ENCODE peak calls at places on chromosomes 12 and 14, in five cellular contexts. H, G, A, E and B are unnamed samples.

GRCh38 chr14:93759781-93760307 is 28.4 kb downstream of the PRIMA1 start:
- DNase-seq in H (no peak), G (peak), A (peak), E (no peak), B (no peak)

GRCh38 chr12:75720807-75721206 is 209.4 kb upstream of the KRR1 start:
- DNase-seq in H (no peak), G (no peak), A (peak), E (no peak), B (no peak)

GRCh38 chr14:88310457-88310856 is 12.6 kb downstream of the KCNK10 start:
- DNase-seq in H (no peak), G (no peak), A (no peak), E (no peak), B (no peak)

GRCh38 chr14:31934767-31935266 is 142.3 kb upstream of the ARHGAP5 start:
- DNase-seq in H (no peak), G (no peak), A (peak), E (no peak), B (no peak)

GRCh38 chr12:14695685-14696084 is 714 bp downstream of the GUCY2C start:
- DNase-seq in H (no peak), G (no peak), A (no peak), E (no peak), B (no peak)

GRCh38 chr14:61418749-61419148 is 97.4 kb downstream of the PRKCH start:
- DNase-seq in H (no peak), G (no peak), A (no peak), E (no peak), B (no peak)

GRCh38 chr14:51650721-51651387 is 856 bp upstream of the FRMD6 start:
- DNase-seq in H (peak), G (peak), A (peak), E (no peak), B (no peak)

GRCh38 chr12:64413884-64414283 is 9.7 kb downstream of the XPOT start:
- DNase-seq in H (no peak), G (no peak), A (no peak), E (no peak), B (no peak)

GRCh38 chr12:109836916-109837315 is 3.7 kb upstream of the TRPV4 start:
- DNase-seq in H (no peak), G (no peak), A (no peak), E (no peak), B (no peak)

GRCh38 chr12:26971963-26972362 is 33.7 kb downstream of the FGFR1OP2 start:
- DNase-seq in H (no peak), G (no peak), A (no peak), E (peak), B (no peak)

GRCh38 chr14:51368721-51369163 is 128.7 kb downstream of the TMX1 start:
- DNase-seq in H (no peak), G (no peak), A (no peak), E (no peak), B (no peak)

GRCh38 chr12:49364989-49365388 is 2.3 kb upstream of the SPATS2 start:
- DNase-seq in H (no peak), G (no peak), A (no peak), E (no peak), B (no peak)

GRCh38 chr12:8817856-8818255 is 4.6 kb upstream of the A2ML1 start:
- DNase-seq in H (no peak), G (no peak), A (no peak), E (no peak), B (no peak)

GRCh38 chr12:9699269-9699897 is 29.9 kb downstream of the CLEC2D start:
- DNase-seq in H (no peak), G (no peak), A (no peak), E (no peak), B (no peak)

GRCh38 chr12:13777374-13777773 is 204.0 kb downstream of the GRIN2B start:
- DNase-seq in H (no peak), G (no peak), A (no peak), E (no peak), B (no peak)

GRCh38 chr12:108647199-108647935 is 13.7 kb upstream of the SELPLG start:
- DNase-seq in H (no peak), G (no peak), A (no peak), E (no peak), B (no peak)

GRCh38 chr12:91704446-91704845 is 441.2 kb downstream of the BTG1 start:
- DNase-seq in H (no peak), G (no peak), A (no peak), E (no peak), B (no peak)

GRCh38 chr12:132489078-132489601 is 811 bp upstream of the FBRSL1 start:
- DNase-seq in H (no peak), G (peak), A (peak), E (peak), B (no peak)

GRCh38 chr14:59823190-59823589 is 47.4 kb downstream of the RTN1 start:
- DNase-seq in H (no peak), G (no peak), A (no peak), E (no peak), B (no peak)

GRCh38 chr12:27896419-27896990 is 76.0 kb downstream of the PTHLH start:
- DNase-seq in H (no peak), G (no peak), A (no peak), E (no peak), B (no peak)

GRCh38 chr12:24617471-24617870 is 331.4 kb downstream of the BCAT1 start:
- DNase-seq in H (no peak), G (no peak), A (no peak), E (no peak), B (no peak)

GRCh38 chr12:79127268-79127895 is 262.8 kb downstream of the SYT1 start:
- DNase-seq in H (no peak), G (no peak), A (no peak), E (no peak), B (no peak)

GRCh38 chr14:75822522-75823288 is 159.1 kb downstream of the TGFB3 start:
- DNase-seq in H (no peak), G (no peak), A (no peak), E (no peak), B (no peak)

GRCh38 chr14:102353126-102353619 is 9.5 kb downstream of the CINP start:
- DNase-seq in H (no peak), G (no peak), A (no peak), E (no peak), B (no peak)

GRCh38 chr12:89636054-89636775 is 72.4 kb downstream of the ATP2B1 start:
- DNase-seq in H (no peak), G (no peak), A (no peak), E (no peak), B (no peak)

GRCh38 chr14:79254069-79254775 is 957.1 kb downstream of the DIO2 start:
- DNase-seq in H (no peak), G (no peak), A (no peak), E (no peak), B (no peak)

GRCh38 chr12:132259364-132259871 is 70.0 kb downstream of the GALNT9 start:
- DNase-seq in H (no peak), G (peak), A (no peak), E (no peak), B (no peak)

GRCh38 chr14:45698462-45699134 is 445.6 kb upstream of the MIS18BP1 start:
- DNase-seq in H (no peak), G (no peak), A (no peak), E (no peak), B (no peak)

GRCh38 chr12:117333331-117334000 is 28.0 kb downstream of the NOS1 start:
- DNase-seq in H (no peak), G (no peak), A (peak), E (no peak), B (no peak)

GRCh38 chr12:123772074-123772473 is 10.0 kb downstream of the DNAH10 start:
- DNase-seq in H (no peak), G (no peak), A (no peak), E (no peak), B (no peak)

GRCh38 chr12:117188961-117189724 is 1.1 kb downstream of the FBXO21 start:
- DNase-seq in H (no peak), G (no peak), A (no peak), E (no peak), B (no peak)

GRCh38 chr12:127430401-127430800 is 836.6 kb upstream of the TMEM132C start:
- DNase-seq in H (no peak), G (no peak), A (no peak), E (no peak), B (no peak)

DNA sequence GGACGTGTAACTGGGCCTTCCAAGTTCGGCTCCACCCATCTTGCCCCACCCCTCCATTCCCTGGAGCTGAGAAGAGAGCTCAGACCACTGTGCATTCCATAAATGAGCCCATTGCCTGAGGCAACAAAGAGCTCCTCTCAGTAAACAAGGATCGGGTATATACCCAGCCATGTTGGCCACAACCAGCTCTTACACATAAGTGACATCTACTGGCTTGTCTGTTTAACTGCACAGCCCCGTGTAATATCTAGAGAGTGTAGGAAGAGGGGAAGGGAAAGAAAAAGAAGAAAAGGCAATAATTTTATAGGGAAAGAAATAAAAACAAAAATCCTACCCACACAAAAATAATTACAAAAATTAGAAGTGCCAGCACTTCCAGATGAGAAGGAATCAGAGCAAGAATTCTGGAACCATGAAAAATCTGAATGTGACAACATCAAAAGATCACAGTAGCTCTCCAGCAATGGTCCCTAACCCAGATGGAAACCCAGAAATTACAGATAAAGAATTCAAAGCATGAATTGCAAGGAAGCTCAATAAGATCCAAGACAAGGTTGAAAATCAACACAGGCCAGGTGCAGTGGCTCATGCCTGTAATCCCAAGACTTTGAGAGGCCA is 308.1 kb downstream of the RPAP3 start:
- DNase-seq in H (no peak), G (no peak), A (no peak), E (peak), B (no peak)
- TF ChIP-seq CTCF in H (peak), G (peak), A (no peak), E (peak), B (no peak)

GRCh38 chr12:99745106-99745505 is 97.6 kb downstream of the GARIN6 start:
- DNase-seq in H (no peak), G (no peak), A (no peak), E (no peak), B (no peak)

GRCh38 chr12:99745895-99746294 is 98.3 kb downstream of the GARIN6 start:
- DNase-seq in H (no peak), G (no peak), A (no peak), E (no peak), B (no peak)

DNA sequence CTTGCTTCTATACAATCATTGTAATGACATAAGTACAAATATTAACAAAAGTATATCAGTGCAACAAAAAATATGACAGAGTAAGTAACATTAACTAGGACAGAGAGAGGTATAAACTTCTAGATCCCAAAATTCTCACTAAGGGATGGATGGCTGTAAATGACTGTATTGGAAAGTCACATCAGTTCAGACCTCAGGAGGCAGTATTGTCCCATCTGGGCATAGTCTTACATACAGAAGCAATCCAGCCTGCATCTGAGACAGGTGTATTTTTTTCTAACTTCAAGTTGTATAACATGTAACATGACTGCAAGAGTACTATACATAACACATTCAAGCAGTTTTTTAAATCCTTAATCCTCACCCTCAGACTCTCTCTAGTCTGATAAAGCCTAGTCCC is 99.0 kb downstream of the GARIN6 start:
- DNase-seq in H (no peak), G (no peak), A (no peak), E (no peak), B (no peak)
- TF ChIP-seq CTCF in H (no peak), G (no peak), A (no peak), E (no peak), B (no peak)

DNA sequence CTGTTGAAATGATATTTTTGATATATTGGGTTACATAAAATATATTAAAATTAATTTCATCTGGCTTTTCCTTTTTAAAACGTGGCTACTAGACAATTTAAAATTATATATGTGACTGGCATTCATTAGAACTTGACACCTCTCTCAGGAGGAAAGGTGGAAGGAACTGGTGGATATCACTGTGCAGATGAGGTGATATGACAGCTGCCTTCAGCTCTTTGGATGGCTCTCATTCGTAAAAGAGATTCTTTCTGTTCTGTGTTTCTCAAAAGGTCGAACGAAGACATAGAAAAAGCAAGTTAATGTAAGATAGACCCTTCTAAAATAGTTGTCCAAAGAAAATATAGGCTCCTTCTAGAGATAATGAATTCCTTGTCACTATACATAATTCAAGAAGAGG is 36.6 kb downstream of the CRADD start:
- DNase-seq in H (no peak), G (no peak), A (no peak), E (no peak), B (no peak)
- TF ChIP-seq CTCF in H (no peak), G (no peak), A (no peak), E (no peak), B (no peak)

GRCh38 chr14:36773136-36773540 is 111.5 kb downstream of the PAX9 start:
- DNase-seq in H (no peak), G (no peak), A (no peak), E (no peak), B (no peak)
- TF ChIP-seq CTCF in H (no peak), G (no peak), A (no peak), E (no peak), B (no peak)

GRCh38 chr14:21768116-21768874 is 94.7 kb upstream of the OR4E1 start:
- DNase-seq in H (no peak), G (no peak), A (no peak), E (no peak), B (no peak)
- TF ChIP-seq CTCF in H (no peak), G (peak), A (peak), E (peak), B (no peak)

GRCh38 chr14:58297412-58297761 is 968 bp upstream of the ARID4A start:
- DNase-seq in H (peak), G (no peak), A (peak), E (no peak), B (no peak)

GRCh38 chr14:58298477-58298879 is at the start of gene ARID4A:
- DNase-seq in H (peak), G (peak), A (peak), E (peak), B (peak)

GRCh38 chr14:58298880-58299664 is 717 bp downstream of the ARID4A start:
- DNase-seq in H (peak), G (peak), A (peak), E (peak), B (no peak)

GRCh38 chr14:58296731-58297130 is 1.6 kb upstream of the ARID4A start:
- DNase-seq in H (no peak), G (no peak), A (no peak), E (no peak), B (no peak)

GRCh38 chr14:58297762-58298476 is 436 bp upstream of the ARID4A start:
- DNase-seq in H (peak), G (peak), A (peak), E (peak), B (peak)
- TF ChIP-seq CTCF in H (no peak), G (peak), A (no peak), E (no peak), B (no peak)

GRCh38 chr12:96132819-96133218 is 61.4 kb upstream of the ELK3 start:
- DNase-seq in H (no peak), G (no peak), A (no peak), E (peak), B (no peak)
- TF ChIP-seq CTCF in H (no peak), G (peak), A (peak), E (no peak), B (no peak)